ENCODE peak calls at places on chromosomes 11 and 22, in six cellular contexts. One of them, this sample, is unnamed.

GRCh38 chr11:8082391-8083087 is 1.5 kb downstream of the TUB start:
- DNase-seq in fibroblast of pulmonary artery: no peak
- DNase-seq in B cell: no peak
- DNase-seq in mammary epithelial cell: no peak
- DNase-seq in AG10803: peak; percentile 40
- DNase-seq in cardiac muscle cell: peak; percentile 64
- DNase-seq in this sample: no peak

GRCh38 chr11:11243790-11244469 is 109.1 kb downstream of the CSNK2A3 start:
- DNase-seq in fibroblast of pulmonary artery: peak; percentile 6
- DNase-seq in B cell: peak; percentile 67
- DNase-seq in mammary epithelial cell: peak; percentile 30
- DNase-seq in AG10803: peak; percentile 3
- DNase-seq in cardiac muscle cell: peak; percentile 32
- DNase-seq in this sample: peak; percentile 58

GRCh38 chr11:60756307-60757032 is at the start of gene MS4A15:
- DNase-seq in fibroblast of pulmonary artery: peak; percentile 24
- DNase-seq in B cell: peak; percentile 51
- DNase-seq in mammary epithelial cell: peak; percentile 36
- DNase-seq in AG10803: peak; percentile 3
- DNase-seq in cardiac muscle cell: peak; percentile 28
- DNase-seq in this sample: no peak

GRCh38 chr11:101881586-101881985 is 33.2 kb upstream of the CEP126 start:
- DNase-seq in fibroblast of pulmonary artery: no peak
- DNase-seq in B cell: no peak
- DNase-seq in mammary epithelial cell: no peak
- DNase-seq in AG10803: peak; percentile 9
- DNase-seq in cardiac muscle cell: no peak
- DNase-seq in this sample: no peak

GRCh38 chr11:29320196-29320595 is 696.6 kb downstream of the KCNA4 start:
- DNase-seq in fibroblast of pulmonary artery: peak; percentile 14
- DNase-seq in B cell: no peak
- DNase-seq in mammary epithelial cell: no peak
- DNase-seq in AG10803: no peak
- DNase-seq in cardiac muscle cell: no peak
- DNase-seq in this sample: no peak

GRCh38 chr11:10908215-10908990 is 50.5 kb upstream of the ZBED5 start:
- DNase-seq in fibroblast of pulmonary artery: peak; percentile 85
- DNase-seq in B cell: no peak
- DNase-seq in mammary epithelial cell: peak; percentile 80
- DNase-seq in AG10803: peak; percentile 97
- DNase-seq in cardiac muscle cell: no peak
- DNase-seq in this sample: no peak

GRCh38 chr11:1077417-1078119 is 2.9 kb downstream of the MUC2 start:
- DNase-seq in fibroblast of pulmonary artery: no peak
- DNase-seq in B cell: no peak
- DNase-seq in mammary epithelial cell: no peak
- DNase-seq in AG10803: no peak
- DNase-seq in cardiac muscle cell: no peak
- DNase-seq in this sample: peak; percentile 50

GRCh38 chr22:36816635-36817428 is at the start of gene PVALB:
- DNase-seq in fibroblast of pulmonary artery: peak; percentile 42
- DNase-seq in B cell: no peak
- DNase-seq in mammary epithelial cell: peak; percentile 19
- DNase-seq in AG10803: no peak
- DNase-seq in cardiac muscle cell: peak; percentile 82
- DNase-seq in this sample: no peak

GRCh38 chr22:42269407-42270177 is 861 bp downstream of the TCF20 start:
- DNase-seq in fibroblast of pulmonary artery: peak; percentile 14
- DNase-seq in B cell: peak; percentile 71
- DNase-seq in mammary epithelial cell: peak; percentile 74
- DNase-seq in AG10803: no peak
- DNase-seq in cardiac muscle cell: peak; percentile 74
- DNase-seq in this sample: peak; percentile 82

GRCh38 chr11:60900673-60901404 is 5.5 kb downstream of the PRPF19 start:
- DNase-seq in fibroblast of pulmonary artery: no peak
- DNase-seq in B cell: no peak
- DNase-seq in mammary epithelial cell: no peak
- DNase-seq in AG10803: no peak
- DNase-seq in cardiac muscle cell: no peak
- DNase-seq in this sample: no peak

GRCh38 chr11:75351541-75352416 is at the start of gene ARRB1:
- DNase-seq in fibroblast of pulmonary artery: peak; percentile 56
- DNase-seq in B cell: peak; percentile 71
- DNase-seq in mammary epithelial cell: no peak
- DNase-seq in AG10803: peak; percentile 55
- DNase-seq in cardiac muscle cell: peak; percentile 77
- DNase-seq in this sample: peak; percentile 90

DNA sequence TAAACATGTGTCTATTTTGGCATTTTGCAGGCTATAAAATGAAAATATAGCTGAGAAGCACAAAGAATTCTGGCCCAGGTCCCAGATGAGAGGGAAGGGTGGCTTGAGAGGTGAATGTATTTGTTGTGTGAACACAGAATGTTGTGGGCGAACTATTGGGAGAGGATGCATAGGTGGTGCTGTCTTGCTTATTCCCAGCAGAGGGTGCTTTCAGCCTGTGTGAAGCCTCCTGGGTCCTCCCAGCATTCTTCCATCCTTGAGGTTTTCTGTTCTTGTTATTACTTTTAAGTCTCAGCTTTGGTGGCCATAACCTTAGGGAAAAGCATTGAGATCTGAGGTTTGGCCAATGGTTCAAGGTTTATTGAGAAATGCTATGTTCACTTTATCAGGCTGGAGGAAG is 108.7 kb upstream of the SNX19 start:
- DNase-seq in fibroblast of pulmonary artery: peak; percentile 63
- DNase-seq in B cell: no peak
- DNase-seq in mammary epithelial cell: peak; percentile 49
- DNase-seq in AG10803: peak; percentile 56
- DNase-seq in cardiac muscle cell: peak; percentile 36
- DNase-seq in this sample: no peak
- TF ChIP-seq CTCF in fibroblast of pulmonary artery: peak; percentile 74
- TF ChIP-seq CTCF in B cell: no peak
- TF ChIP-seq CTCF in mammary epithelial cell: peak; percentile 88
- TF ChIP-seq CTCF in AG10803: peak; percentile 75
- TF ChIP-seq CTCF in cardiac muscle cell: peak; percentile 69
- TF ChIP-seq CTCF in this sample: no peak

GRCh38 chr11:91513734-91514133 is 710.9 kb upstream of the FAT3 start:
- DNase-seq in fibroblast of pulmonary artery: no peak
- DNase-seq in B cell: no peak
- DNase-seq in mammary epithelial cell: no peak
- DNase-seq in AG10803: no peak
- DNase-seq in cardiac muscle cell: no peak
- DNase-seq in this sample: no peak
- TF ChIP-seq CTCF in fibroblast of pulmonary artery: no peak
- TF ChIP-seq CTCF in B cell: no peak
- TF ChIP-seq CTCF in mammary epithelial cell: no peak
- TF ChIP-seq CTCF in AG10803: no peak
- TF ChIP-seq CTCF in cardiac muscle cell: no peak
- TF ChIP-seq CTCF in this sample: no peak

DNA sequence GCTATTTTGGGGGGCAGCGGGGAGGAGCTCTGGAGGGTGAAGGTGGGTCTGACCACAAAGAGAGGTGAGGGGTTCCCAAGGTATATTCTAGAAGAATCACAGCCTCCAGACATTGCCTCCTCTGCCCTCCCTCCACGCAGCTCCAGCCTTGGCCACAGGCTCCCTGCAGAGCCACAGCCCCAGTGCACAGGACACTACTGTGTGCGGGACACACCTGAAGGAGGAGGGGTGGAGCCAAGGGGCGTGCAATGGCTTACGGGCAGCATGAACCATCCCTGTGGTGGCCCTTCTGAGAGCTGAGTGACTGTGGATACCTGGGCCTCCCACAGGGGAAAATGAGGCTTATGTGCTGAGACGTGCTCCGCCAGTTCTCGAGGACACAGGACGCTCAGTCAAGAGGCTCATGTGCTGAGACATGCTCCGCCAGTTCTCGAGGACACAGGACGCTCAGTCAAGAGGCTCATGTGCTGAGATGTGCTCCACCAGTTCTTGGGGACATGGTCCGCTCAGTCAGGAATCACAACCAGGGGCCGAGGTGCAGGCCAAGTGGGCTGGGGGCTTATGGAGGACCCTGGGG is 417.3 kb downstream of the SHANK2 start:
- DNase-seq in fibroblast of pulmonary artery: no peak
- DNase-seq in B cell: no peak
- DNase-seq in mammary epithelial cell: no peak
- DNase-seq in AG10803: no peak
- DNase-seq in cardiac muscle cell: no peak
- DNase-seq in this sample: no peak
- TF ChIP-seq CTCF in fibroblast of pulmonary artery: no peak
- TF ChIP-seq CTCF in B cell: no peak
- TF ChIP-seq CTCF in mammary epithelial cell: no peak
- TF ChIP-seq CTCF in AG10803: no peak
- TF ChIP-seq CTCF in cardiac muscle cell: no peak
- TF ChIP-seq CTCF in this sample: no peak

DNA sequence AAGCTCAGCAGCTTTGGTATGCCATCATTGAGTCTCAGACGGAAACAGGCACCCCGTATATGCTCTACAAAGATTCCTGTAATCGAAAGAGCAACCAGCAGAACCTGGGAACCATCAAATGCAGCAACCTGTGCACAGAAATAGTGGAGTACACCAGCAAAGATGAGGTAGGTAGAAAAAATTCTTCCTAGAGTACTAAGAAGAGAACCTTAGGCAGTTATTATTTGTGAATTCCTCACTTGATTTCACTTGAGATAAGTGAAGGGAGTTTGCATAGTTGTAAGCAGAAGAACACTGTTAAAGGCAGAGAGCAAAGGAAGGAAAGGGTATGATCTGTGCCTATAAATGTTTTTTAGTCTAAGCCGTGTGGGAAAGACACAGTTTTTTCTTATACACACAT is 28.6 kb downstream of the RRM1 start:
- DNase-seq in fibroblast of pulmonary artery: no peak
- DNase-seq in B cell: no peak
- DNase-seq in mammary epithelial cell: no peak
- DNase-seq in AG10803: no peak
- DNase-seq in cardiac muscle cell: no peak
- DNase-seq in this sample: no peak
- TF ChIP-seq CTCF in fibroblast of pulmonary artery: no peak
- TF ChIP-seq CTCF in B cell: no peak
- TF ChIP-seq CTCF in mammary epithelial cell: no peak
- TF ChIP-seq CTCF in AG10803: no peak
- TF ChIP-seq CTCF in cardiac muscle cell: no peak
- TF ChIP-seq CTCF in this sample: no peak

GRCh38 chr11:20355221-20356219 is 8.0 kb upstream of the HTATIP2 start:
- DNase-seq in fibroblast of pulmonary artery: peak; percentile 59
- DNase-seq in B cell: peak; percentile 40
- DNase-seq in mammary epithelial cell: peak; percentile 42
- DNase-seq in AG10803: peak; percentile 51
- DNase-seq in cardiac muscle cell: peak; percentile 44
- DNase-seq in this sample: no peak
- TF ChIP-seq CTCF in fibroblast of pulmonary artery: peak; percentile 67
- TF ChIP-seq CTCF in B cell: peak; percentile 63
- TF ChIP-seq CTCF in mammary epithelial cell: peak; percentile 72
- TF ChIP-seq CTCF in AG10803: peak; percentile 77
- TF ChIP-seq CTCF in cardiac muscle cell: peak; percentile 70
- TF ChIP-seq CTCF in this sample: peak; percentile 63

This sample was measured in Peyer's patch.